ENCODE peak calls at places on chromosomes 4 and X, in six cellular contexts. P is breast epithelium; Q is stomach; C is naive thymus-derived CD4-positive, alpha-beta T cell; S is body of pancreas; Z is gastrocnemius medialis. W is an unnamed sample.

GRCh38 chr4:109816082-109816442 is 500 bp downstream of the GAR1 start:
- DNase-seq in P (no peak), Q (peak; percentile 26), C (peak; percentile 47), S (no peak), Z (no peak), W (no peak)

GRCh38 chr4:156694413-156694812 is 277.2 kb downstream of the PDGFC start:
- DNase-seq in P (no peak), Q (no peak), C (no peak), S (no peak), Z (no peak), W (no peak)

GRCh38 chr4:55768291-55768690 is 51.3 kb upstream of the EXOC1L start:
- DNase-seq in P (no peak), Q (no peak), C (no peak), S (no peak), Z (no peak), W (no peak)

GRCh38 chr4:128461300-128462103 is 173.9 kb upstream of the PGRMC2 start:
- DNase-seq in P (no peak), Q (no peak), C (no peak), S (peak; percentile 49), Z (no peak), W (no peak)

GRCh38 chrX:15016051-15016450 is 142.8 kb downstream of the MOSPD2 start:
- DNase-seq in P (no peak), Q (no peak), C (no peak), S (no peak), Z (no peak), W (no peak)

GRCh38 chr4:33980361-33980760 is 2264.0 kb downstream of the ARAP2 start:
- DNase-seq in P (no peak), Q (no peak), C (no peak), S (no peak), Z (no peak), W (no peak)

GRCh38 chrX:151985531-151985930 is 11.1 kb upstream of the GABRE start:
- DNase-seq in P (no peak), Q (no peak), C (no peak), S (no peak), Z (no peak), W (no peak)

GRCh38 chrX:39453847-39454645 is 643.7 kb downstream of the BCOR start:
- DNase-seq in P (no peak), Q (no peak), C (no peak), S (no peak), Z (no peak), W (no peak)

GRCh38 chr4:161948026-161948770 is 215.6 kb downstream of the FSTL5 start:
- DNase-seq in P (no peak), Q (no peak), C (no peak), S (no peak), Z (no peak), W (no peak)

GRCh38 chr4:144291164-144291563 is 150.6 kb upstream of the GYPA start:
- DNase-seq in P (no peak), Q (no peak), C (no peak), S (no peak), Z (no peak), W (no peak)

GRCh38 chrX:96703816-96704215 is 19.2 kb downstream of the DIAPH2 start:
- DNase-seq in P (no peak), Q (no peak), C (no peak), S (no peak), Z (no peak), W (no peak)
- H3K27me3 ChIP-seq in P (no peaks in the 10 kb centered on the region), Q (no peaks in the 10 kb centered on the region), C (no peaks in the 10 kb centered on the region), S (no peaks in the 10 kb centered on the region), Z (no peaks in the 10 kb centered on the region), W (no peaks in the 10 kb centered on the region)

DNA sequence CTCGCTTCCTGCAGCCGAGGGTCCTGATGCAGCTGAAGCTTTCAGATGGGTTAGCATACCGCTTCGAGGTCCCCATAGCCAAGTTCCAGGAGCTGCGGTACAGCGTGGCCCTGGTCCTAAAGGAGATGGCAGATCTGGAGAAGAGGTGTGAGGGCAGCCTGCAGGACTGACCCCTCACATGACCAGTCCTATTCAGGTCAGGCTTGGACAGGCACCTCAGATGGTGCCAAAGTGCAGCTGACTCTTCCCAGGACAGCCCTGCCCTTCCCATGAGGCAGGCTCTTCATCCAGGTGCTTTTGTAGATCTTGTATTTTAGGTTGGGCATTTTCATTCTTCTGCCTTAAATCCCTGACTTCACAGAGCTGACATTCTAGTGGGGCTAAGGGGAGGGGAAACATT is 15.1 kb downstream of the LNX1 start:
- DNase-seq in P (no peak), Q (no peak), C (no peak), S (no peak), Z (no peak), W (no peak)
- H3K27ac ChIP-seq in P (no peak overlapping the region), Q (no peak overlapping the region), C (no peak overlapping the region), S (peak overlapping the region; percentile 34), Z (no peak overlapping the region), W (no peak overlapping the region)

GRCh38 chrX:74249963-74250362 is 54.0 kb upstream of the ZCCHC13 start:
- DNase-seq in P (no peak), Q (no peak), C (no peak), S (no peak), Z (no peak), W (no peak)
- H3K4me1 ChIP-seq in P (no peaks in the 10 kb centered on the region), Q (peaks cover 40% of the 10 kb centered on the region), C (no peaks in the 10 kb centered on the region), S (no peaks in the 10 kb centered on the region), Z (peaks cover 9% of the 10 kb centered on the region), W (peaks cover 43% of the 10 kb centered on the region)

DNA sequence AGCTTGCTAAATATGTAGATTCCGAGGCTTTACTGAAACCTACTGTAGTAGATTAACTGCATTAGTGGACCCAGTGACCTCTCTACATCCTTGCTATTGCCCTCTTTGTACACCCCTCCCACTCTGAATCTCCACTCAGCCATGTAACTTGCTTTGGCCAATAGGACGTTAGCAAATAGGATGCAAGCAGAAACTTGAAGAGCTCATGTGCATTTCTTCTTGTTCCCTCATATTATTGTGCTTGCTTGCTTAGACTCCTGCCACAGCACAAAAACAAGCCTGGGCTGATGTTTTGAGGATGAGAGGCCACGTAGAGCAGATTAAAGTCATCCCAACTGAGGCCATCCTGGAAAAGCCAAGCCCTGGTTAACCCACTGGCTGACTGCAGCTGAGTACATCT is 147.9 kb downstream of the HS6ST2 start:
- DNase-seq in P (no peak), Q (no peak), C (no peak), S (no peak), Z (no peak), W (no peak)
- H3K27me3 ChIP-seq in P (no peaks in the 10 kb centered on the region), Q (no peaks in the 10 kb centered on the region), C (no peaks in the 10 kb centered on the region), S (no peaks in the 10 kb centered on the region), Z (no peaks in the 10 kb centered on the region), W (no peaks in the 10 kb centered on the region)